ENCODE peak calls at places on chromosomes 4 and X, in eight cellular contexts. Z is spleen; O is right atrium auricular region; A is AG08396; V is tibial artery; U is MV-4-11; Y is naive thymus-derived CD4-positive, alpha-beta T cell; F is A673. M is an unnamed sample.
A peak's percentile ranks its signal among the peaks of the same experiment; 100 is the strongest.

GRCh38 chr4:176660561-176660960 is 132.2 kb downstream of the VEGFC start:
- DNase-seq in V (no peak), U (no peak), O (no peak), A (no peak), Z (no peak), Y (no peak), F (no peak), M (no peak)

GRCh38 chr4:62644372-62644771 is 1444.2 kb downstream of the ADGRL3 start:
- DNase-seq in U (peak; percentile 31), Y (no peak), Z (no peak), A (no peak), F (no peak), V (no peak), O (no peak), M (peak; percentile 3)

GRCh38 chr4:170705907-170706306 is 616.2 kb upstream of the AADAT start:
- DNase-seq in A (no peak), O (no peak), U (no peak), V (no peak), Z (no peak), F (no peak), Y (no peak), M (no peak)

GRCh38 chr4:170259631-170260153 is 169.9 kb upstream of the AADAT start:
- DNase-seq in U (peak; percentile 74), O (peak; percentile 59), Z (no peak), V (no peak), F (peak; percentile 95), A (peak; percentile 23), Y (no peak), M (peak; percentile 74)

GRCh38 chr4:8079031-8079885 is 79.4 kb downstream of the ABLIM2 start:
- DNase-seq in Z (no peak), Y (no peak), O (no peak), F (peak; percentile 63), A (no peak), U (peak; percentile 93), V (peak; percentile 57), M (no peak)

GRCh38 chrX:114152130-114152529 is 431.8 kb upstream of the HTR2C start:
- DNase-seq in Z (no peak), O (no peak), A (peak; percentile 1), Y (no peak), U (peak; percentile 71), V (no peak), F (peak; percentile 0), M (no peak)

GRCh38 chr4:36269116-36269515 is 12.3 kb upstream of the DTHD1 start:
- DNase-seq in O (no peak), Y (peak; percentile 38), V (no peak), U (peak; percentile 19), Z (no peak), A (no peak), F (no peak), M (peak; percentile 79)

GRCh38 chr4:5772528-5773270 is 61.7 kb downstream of the EVC start:
- DNase-seq in Y (no peak), F (no peak), U (no peak), V (peak; percentile 41), Z (no peak), A (no peak), O (peak; percentile 38), M (no peak)

GRCh38 chr4:166658585-166658984 is 575.7 kb downstream of the SPOCK3 start:
- DNase-seq in O (no peak), U (no peak), V (no peak), Z (no peak), Y (no peak), A (no peak), F (no peak), M (no peak)

GRCh38 chr4:5730993-5731975 is 20.3 kb downstream of the EVC start:
- DNase-seq in Z (no peak), Y (no peak), V (no peak), F (peak; percentile 37), U (peak; percentile 52), O (no peak), A (no peak), M (no peak)

GRCh38 chr4:146334862-146335449 is 120.6 kb downstream of the REELD1 start:
- DNase-seq in F (peak; percentile 26), U (no peak), Z (no peak), A (no peak), V (no peak), O (no peak), Y (no peak), M (no peak)

GRCh38 chr4:123599920-123600394 is 203.4 kb downstream of the SPRY1 start:
- DNase-seq in O (peak; percentile 66), Z (peak; percentile 93), Y (peak; percentile 52), F (peak; percentile 81), V (peak; percentile 73), U (peak; percentile 99), A (no peak), M (peak; percentile 82)

GRCh38 chrX:82666355-82666754 is 841.7 kb upstream of the POU3F4 start:
- DNase-seq in F (no peak), O (no peak), Z (no peak), V (no peak), A (no peak), Y (no peak), U (no peak), M (no peak)

GRCh38 chr4:78520808-78521226 is 30.8 kb upstream of the ANXA3 start:
- DNase-seq in O (no peak), Y (no peak), A (no peak), Z (no peak), V (no peak), U (no peak), F (peak; percentile 4), M (no peak)

GRCh38 chrX:40152173-40152705 is 54.5 kb upstream of the BCOR start:
- DNase-seq in U (no peak), O (no peak), A (peak; percentile 63), Y (peak; percentile 53), V (peak; percentile 70), Z (peak; percentile 88), F (peak; percentile 65), M (peak; percentile 55)

GRCh38 chrX:68832101-68832416 is 3.2 kb downstream of the EFNB1 start:
- DNase-seq in O (peak; percentile 69), V (peak; percentile 78), U (peak; percentile 77), Z (no peak), Y (no peak), F (no peak), A (peak; percentile 76), M (peak; percentile 55)